ENCODE peak calls at places on chromosomes 1 and 21, in four cellular contexts. X is K562, D is Panc1, I is HepG2. J is an unnamed sample.

GRCh38 chr1:43454270-43455011 is 710 bp upstream of the HYI start:
- DNase-seq in X (peak), D (no peak), I (no peak), J (peak)

GRCh38 chr1:168585937-168586336 is 9.5 kb downstream of the XCL1 start:
- DNase-seq in X (no peak), D (no peak), I (no peak), J (no peak)

GRCh38 chr1:89779541-89779940 is 41.3 kb upstream of the LRRC8D start:
- DNase-seq in X (no peak), D (no peak), I (no peak), J (no peak)

GRCh38 chr1:42239555-42239954 is 75.0 kb upstream of the GUCA2A start:
- DNase-seq in X (no peak), D (no peak), I (no peak), J (no peak)

GRCh38 chr1:159341736-159342135 is 39.6 kb downstream of the FCER1A start:
- DNase-seq in X (no peak), D (no peak), I (no peak), J (no peak)

GRCh38 chr1:6074192-6074901 is 28.7 kb downstream of the KCNAB2 start:
- DNase-seq in X (no peak), D (no peak), I (no peak), J (no peak)

GRCh38 chr1:66944330-66945274 is 19.8 kb downstream of the MIER1 start:
- DNase-seq in X (no peak), D (peak), I (peak), J (peak)

GRCh38 chr1:224852901-224853568 is 76.4 kb upstream of the DNAH14 start:
- DNase-seq in X (peak), D (peak), I (peak), J (peak)

GRCh38 chr1:38142606-38143005 is 96.0 kb upstream of the POU3F1 start:
- DNase-seq in X (no peak), D (no peak), I (no peak), J (no peak)

GRCh38 chr1:40143891-40144575 is 17.2 kb upstream of the RLF start:
- DNase-seq in X (peak), D (peak), I (peak), J (peak)

GRCh38 chr1:37860346-37860666 is 914 bp upstream of the MTF1 start:
- DNase-seq in X (no peak), D (no peak), I (no peak), J (no peak)

GRCh38 chr1:30476476-30476875 is 246.9 kb downstream of the MATN1 start:
- DNase-seq in X (no peak), D (no peak), I (no peak), J (no peak)

GRCh38 chr21:34625194-34625593 is 10.3 kb upstream of the RCAN1 start:
- DNase-seq in X (no peak), D (no peak), I (no peak), J (no peak)

GRCh38 chr1:21511579-21512522 is 2.6 kb downstream of the ALPL start:
- DNase-seq in X (no peak), D (no peak), I (no peak), J (no peak)

GRCh38 chr1:244048566-244049141 is 2.4 kb upstream of the ZBTB18 start:
- DNase-seq in X (no peak), D (no peak), I (no peak), J (no peak)

GRCh38 chr1:243595527-243596206 is 254.4 kb downstream of the AKT3 start:
- DNase-seq in X (no peak), D (no peak), I (no peak), J (no peak)

GRCh38 chr1:236687273-236687672 is 974 bp downstream of the ACTN2 start:
- DNase-seq in X (no peak), D (no peak), I (no peak), J (no peak)

GRCh38 chr1:25990702-25991395 is 7.0 kb downstream of the PAFAH2 start:
- DNase-seq in X (no peak), D (no peak), I (no peak), J (no peak)

GRCh38 chr1:233993651-233994050 is 89.2 kb downstream of the SLC35F3 start:
- DNase-seq in X (no peak), D (peak), I (no peak), J (peak)

GRCh38 chr1:216600730-216601426 is 122.4 kb downstream of the ESRRG start:
- DNase-seq in X (no peak), D (peak), I (peak), J (no peak)

GRCh38 chr1:234745844-234746797 is 136.1 kb upstream of the IRF2BP2 start:
- DNase-seq in X (peak), D (no peak), I (no peak), J (no peak)

GRCh38 chr1:185926562-185926961 is 192.4 kb downstream of the HMCN1 start:
- DNase-seq in X (no peak), D (no peak), I (no peak), J (no peak)

GRCh38 chr21:42499430-42500106 is 3.5 kb upstream of the RSPH1 start:
- DNase-seq in X (no peak), D (no peak), I (no peak), J (no peak)

GRCh38 chr1:53959664-53960250 is 13.6 kb downstream of the LRRC42 start:
- DNase-seq in X (peak), D (no peak), I (peak), J (no peak)

GRCh38 chr1:92484472-92485373 is 2.0 kb downstream of the GFI1 start:
- DNase-seq in X (peak), D (no peak), I (no peak), J (no peak)

GRCh38 chr1:183002797-183003594 is 20.2 kb upstream of the LAMC1 start:
- DNase-seq in X (no peak), D (no peak), I (no peak), J (no peak)

GRCh38 chr1:89790592-89790991 is 30.2 kb upstream of the LRRC8D start:
- DNase-seq in X (no peak), D (no peak), I (no peak), J (no peak)

GRCh38 chr1:68149907-68150306 is 82.4 kb downstream of the WLS start:
- DNase-seq in X (no peak), D (no peak), I (no peak), J (no peak)

GRCh38 chr1:168970945-168971799 is 135.3 kb upstream of the ATP1B1 start:
- DNase-seq in X (no peak), D (no peak), I (no peak), J (no peak)

GRCh38 chr1:155126494-155127104 is 1.1 kb upstream of the EFNA1 start:
- DNase-seq in X (peak), D (no peak), I (peak), J (no peak)

GRCh38 chr1:224114787-224115175 is 870 bp downstream of the FBXO28 start:
- DNase-seq in X (no peak), D (no peak), I (no peak), J (no peak)

GRCh38 chr1:221109930-221110329 is 230.7 kb downstream of the HLX start:
- DNase-seq in X (no peak), D (no peak), I (no peak), J (no peak)

GRCh38 chr1:192445849-192446489 is 129.2 kb downstream of the RGS21 start:
- DNase-seq in X (peak), D (peak), I (peak), J (peak)

GRCh38 chr1:2784854-2785630 is 16.5 kb downstream of the TTC34 start:
- DNase-seq in X (no peak), D (no peak), I (no peak), J (no peak)

GRCh38 chr1:29389533-29390041 is 153.3 kb downstream of the PTPRU start:
- DNase-seq in X (no peak), D (no peak), I (no peak), J (no peak)
- TF ChIP-seq TCF7L2 in X (no peak), D (no peak), I (no peak), J (no peak)

GRCh38 chr1:47513393-47513792 is 75.5 kb downstream of the FOXD2 start:
- DNase-seq in X (no peak), D (no peak), I (no peak), J (no peak)

GRCh38 chr1:47508900-47509488 is 71.2 kb downstream of the FOXD2 start:
- DNase-seq in X (no peak), D (no peak), I (no peak), J (no peak)

GRCh38 chr1:47507921-47508894 is 70.4 kb downstream of the FOXD2 start:
- DNase-seq in X (peak), D (no peak), I (peak), J (no peak)

GRCh38 chr1:47511825-47512224 is 74.0 kb downstream of the FOXD2 start:
- DNase-seq in X (no peak), D (no peak), I (no peak), J (no peak)

DNA sequence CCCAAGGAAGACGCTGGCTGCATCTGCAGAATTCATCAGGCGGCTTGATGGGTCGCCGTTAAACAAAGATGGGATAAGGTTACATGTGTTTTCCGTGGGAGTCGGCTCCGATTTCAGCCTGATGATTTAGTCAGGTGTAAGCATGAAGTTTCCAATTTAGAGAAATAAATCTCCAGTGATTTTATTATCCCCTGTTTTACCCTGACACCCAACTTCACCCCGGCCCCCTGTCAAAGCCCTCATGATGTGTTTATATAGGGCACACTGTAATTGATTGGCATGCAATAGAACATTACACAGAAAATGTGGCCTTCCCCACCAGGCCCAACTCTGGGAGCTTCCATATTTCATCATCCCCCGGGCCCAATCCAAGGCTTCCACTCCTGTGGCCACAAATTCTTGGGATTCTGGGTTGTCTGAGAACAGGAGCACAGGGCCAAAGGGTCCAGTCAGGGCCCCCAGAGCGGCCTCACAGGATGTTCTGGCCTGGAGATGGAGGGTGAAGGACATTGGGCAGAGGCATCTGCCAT is 72.5 kb downstream of the FOXD2 start:
- DNase-seq in X (no peak), D (no peak), I (no peak), J (no peak)
- TF ChIP-seq TCF7L2 in X (no peak), D (no peak), I (no peak), J (no peak)

GRCh38 chr21:25563399-25564116 is 43.7 kb downstream of the MRPL39 start:
- DNase-seq in X (no peak), D (no peak), I (no peak), J (no peak)
- TF ChIP-seq TCF7L2 in X (no peak), D (no peak), I (no peak), J (no peak)

GRCh38 chr1:15151871-15152270 is 1.7 kb upstream of the TMEM51 start:
- DNase-seq in X (no peak), D (no peak), I (no peak), J (no peak)

GRCh38 chr1:15154480-15155036 is 1.0 kb downstream of the TMEM51 start:
- DNase-seq in X (peak), D (no peak), I (no peak), J (no peak)

GRCh38 chr1:15152318-15153183 is 996 bp upstream of the TMEM51 start:
- DNase-seq in X (peak), D (peak), I (peak), J (peak)

GRCh38 chr1:15153842-15154479 is 414 bp downstream of the TMEM51 start:
- DNase-seq in X (peak), D (no peak), I (no peak), J (no peak)

DNA sequence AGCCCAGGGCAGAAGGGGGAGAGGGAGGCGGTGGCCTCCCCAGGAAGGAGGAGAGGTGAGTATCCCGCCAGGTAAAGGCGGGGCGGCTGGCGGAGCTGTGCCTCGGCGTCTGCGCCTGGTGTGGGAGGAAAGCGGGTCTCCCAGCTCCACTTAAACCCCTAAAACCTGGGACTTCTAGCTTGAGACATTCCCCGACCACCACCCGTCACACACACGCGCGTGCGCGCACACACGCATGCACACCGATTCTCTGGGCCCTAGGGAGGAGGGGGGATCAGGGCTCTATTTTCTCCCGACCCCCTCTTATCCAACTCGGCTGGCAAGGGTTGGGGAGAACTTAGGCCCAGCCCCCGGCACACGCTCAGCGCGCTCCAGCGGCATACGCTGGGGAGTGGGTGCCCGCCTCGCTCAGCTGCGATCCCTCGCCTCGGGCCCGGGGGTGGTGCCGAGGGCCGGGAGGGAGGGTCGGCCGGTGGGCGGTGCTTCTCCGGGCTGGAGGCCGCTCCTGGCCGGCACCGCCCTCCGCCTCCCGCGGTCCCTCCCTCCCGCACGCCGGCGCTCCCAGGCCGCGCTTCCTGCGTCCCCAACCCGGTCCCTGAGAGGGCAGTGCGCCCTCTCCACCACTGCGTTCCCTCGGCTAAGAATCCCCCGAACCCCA is at the start of gene TMEM51:
- DNase-seq in X (peak), D (no peak), I (peak), J (no peak)
- TF ChIP-seq TCF7L2 in X (no peak), D (no peak), I (no peak), J (no peak)

GRCh38 chr1:29148656-29149491 is 25.2 kb upstream of the TMEM200B start:
- DNase-seq in X (no peak), D (no peak), I (no peak), J (no peak)
- TF ChIP-seq TCF7L2 in X (no peak), D (no peak), I (no peak), J (no peak)

DNA sequence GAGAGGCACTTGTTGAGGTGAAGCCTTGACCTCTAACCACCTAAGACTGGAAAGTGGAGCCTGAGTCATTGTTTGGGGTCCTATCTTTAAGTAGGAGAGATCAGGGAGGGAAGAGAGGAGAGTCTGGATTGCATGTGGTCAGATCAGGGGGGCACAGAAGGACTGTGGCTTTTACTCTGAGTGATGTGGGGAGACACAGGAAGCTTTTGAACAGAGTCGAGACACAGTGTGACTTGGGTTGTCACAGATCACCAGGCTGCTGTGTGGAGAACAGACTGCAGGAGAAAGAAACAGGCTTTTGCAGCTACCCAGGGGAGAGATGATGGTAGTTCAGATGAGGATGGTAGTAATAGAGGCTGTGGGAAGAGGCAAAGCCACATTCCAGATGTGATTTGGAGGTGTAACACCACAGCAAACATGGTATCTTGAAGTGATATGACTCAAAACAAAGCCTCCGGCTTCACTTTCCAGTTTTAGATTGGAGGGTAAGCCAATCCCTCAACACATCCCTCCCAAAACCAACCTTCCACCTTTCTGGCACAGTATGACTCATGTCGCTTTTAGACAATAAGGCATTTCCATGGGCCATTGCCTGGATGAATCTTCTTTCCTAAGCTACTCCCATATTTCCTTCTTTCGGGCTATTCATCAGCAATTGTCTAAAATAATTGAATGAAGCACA is 125.8 kb upstream of the SLC44A3 start:
- DNase-seq in X (no peak), D (no peak), I (no peak), J (no peak)
- TF ChIP-seq TCF7L2 in X (no peak), D (no peak), I (no peak), J (no peak)

J was measured in HCT116.